ENCODE peak calls at places on chromosome 4, in nine cellular contexts. M, P, J, X, C, E, H, T and K are unnamed samples.

GRCh38 chr4:6180841-6181631 is 19.3 kb downstream of the JAKMIP1 start:
- DNase-seq in H (no peak), P (no peak), X (no peak), C (no peak), E (no peak), M (peak), J (no peak), T (no peak), K (no peak)

GRCh38 chr4:78544681-78545080 is 6.9 kb upstream of the ANXA3 start:
- DNase-seq in E (no peak), J (no peak), H (no peak), C (no peak), X (no peak), M (no peak), T (no peak), P (no peak), K (no peak)

GRCh38 chr4:89836897-89837384 is at the start of gene SNCA:
- DNase-seq in E (peak), P (peak), J (peak), C (peak), X (peak), H (peak), M (no peak), T (no peak), K (peak)

GRCh38 chr4:185925910-185926360 is 113.9 kb upstream of the SORBS2 start:
- DNase-seq in E (no peak), C (no peak), M (no peak), J (no peak), H (peak), T (no peak), X (no peak), P (peak), K (no peak)

GRCh38 chr4:125994024-125994423 is 679.3 kb downstream of the FAT4 start:
- DNase-seq in C (no peak), X (no peak), P (no peak), E (no peak), J (no peak), M (no peak), T (no peak), H (no peak), K (no peak)

GRCh38 chr4:76545161-76545884 is 110.3 kb downstream of the SHROOM3 start:
- DNase-seq in C (no peak), P (no peak), M (no peak), J (no peak), X (no peak), T (no peak), E (no peak), H (no peak), K (no peak)

GRCh38 chr4:133156096-133156495 is 7.0 kb downstream of the PCDH10 start:
- DNase-seq in H (peak), X (no peak), P (no peak), J (peak), C (no peak), E (no peak), M (no peak), T (no peak), K (no peak)

GRCh38 chr4:55866290-55866907 is 13.0 kb downstream of the EXOC1 start:
- DNase-seq in T (no peak), H (no peak), P (no peak), C (peak), X (peak), J (no peak), E (peak), M (peak), K (no peak)

GRCh38 chr4:40262079-40262528 is 65.3 kb downstream of the RHOH start:
- DNase-seq in X (no peak), H (no peak), J (no peak), C (no peak), P (no peak), E (no peak), M (no peak), T (no peak), K (no peak)

GRCh38 chr4:54723786-54724185 is 66.0 kb downstream of the KIT start:
- DNase-seq in M (no peak), T (no peak), X (no peak), C (no peak), E (no peak), H (no peak), J (no peak), P (no peak), K (no peak)

GRCh38 chr4:128718793-128719192 is 90.7 kb upstream of the JADE1 start:
- DNase-seq in T (no peak), J (no peak), E (peak), C (no peak), H (no peak), P (no peak), M (no peak), X (no peak), K (no peak)

GRCh38 chr4:180059216-180059881 is 2183.9 kb upstream of the TENM3 start:
- DNase-seq in J (peak), P (no peak), X (no peak), M (no peak), T (peak), H (peak), E (no peak), C (peak), K (no peak)

GRCh38 chr4:56981795-56982201 is 3.1 kb downstream of the POLR2B start:
- DNase-seq in P (no peak), M (no peak), H (no peak), C (peak), J (no peak), X (no peak), E (peak), T (no peak), K (no peak)

GRCh38 chr4:111639876-111640275 is 505.4 kb upstream of the FAM241A start:
- DNase-seq in J (no peak), P (no peak), H (no peak), M (no peak), E (peak), T (no peak), X (no peak), C (no peak), K (no peak)

GRCh38 chr4:15194520-15194919 is 192.2 kb downstream of the CPEB2 start:
- DNase-seq in T (no peak), C (no peak), H (no peak), X (no peak), M (no peak), P (no peak), E (no peak), J (no peak), K (no peak)

GRCh38 chr4:22356996-22357596 is 158.8 kb downstream of the ADGRA3 start:
- DNase-seq in J (no peak), T (peak), C (no peak), P (peak), H (no peak), E (peak), M (no peak), X (no peak), K (no peak)

GRCh38 chr4:76850010-76850441 is 47.9 kb downstream of the SOWAHB start:
- DNase-seq in J (no peak), T (no peak), E (no peak), C (no peak), P (no peak), H (no peak), X (no peak), M (no peak), K (no peak)

GRCh38 chr4:161936625-161937133 is 227.1 kb downstream of the FSTL5 start:
- DNase-seq in X (no peak), C (no peak), P (no peak), M (no peak), J (no peak), E (no peak), T (no peak), H (no peak), K (no peak)

GRCh38 chr4:6494431-6495295 is 22.2 kb upstream of the PPP2R2C start:
- DNase-seq in H (no peak), M (no peak), X (no peak), C (no peak), J (no peak), P (no peak), T (no peak), E (no peak), K (no peak)

GRCh38 chr4:186144596-186145569 is 40.4 kb downstream of the FAM149A start:
- DNase-seq in P (no peak), M (no peak), H (peak), C (peak), X (no peak), J (peak), T (no peak), E (peak), K (peak)

GRCh38 chr4:169745291-169745690 is 12.5 kb downstream of the HPF1 start:
- DNase-seq in P (no peak), X (no peak), H (no peak), M (no peak), C (no peak), J (no peak), E (peak), T (no peak), K (no peak)